ENCODE peak calls at places on chromosomes 3 and 15, in seven cellular contexts. C is MM.1S, J is brain microvascular endothelial cell, D is thoracic aorta, G is heart right ventricle, N is pancreas, H is dorsolateral prefrontal cortex. R is an unnamed sample.

GRCh38 chr3:164903820-164904451 is 174.4 kb downstream of the SI start:
- DNase-seq in G (no peak), N (no peak), J (no peak), H (no peak), D (no peak), C (no peak), R (no peak)

GRCh38 chr3:12545473-12545791 is at the start of gene MKRN2OS:
- DNase-seq in H (no peak), N (peak; percentile 67), C (no peak), J (no peak), D (no peak), G (no peak), R (no peak)

GRCh38 chr3:65625310-65625709 is 413.4 kb downstream of the MAGI1 start:
- DNase-seq in C (no peak), N (no peak), H (no peak), J (no peak), G (no peak), D (no peak), R (no peak)

GRCh38 chr3:100992086-100993033 is 861 bp downstream of the ABI3BP start:
- DNase-seq in N (no peak), D (no peak), C (no peak), G (no peak), J (peak; percentile 48), H (no peak), R (no peak)

GRCh38 chr3:193742628-193743027 is 149.6 kb downstream of the OPA1 start:
- DNase-seq in C (peak; percentile 91), H (no peak), D (no peak), J (no peak), G (no peak), N (no peak), R (no peak)

GRCh38 chr3:72633534-72633933 is 214.7 kb downstream of the SHQ1 start:
- DNase-seq in G (no peak), N (no peak), D (no peak), C (no peak), H (no peak), J (no peak), R (no peak)

GRCh38 chr3:97830627-97831026 is 8.8 kb downstream of the CRYBG3 start:
- DNase-seq in D (no peak), H (no peak), N (no peak), C (no peak), J (no peak), G (no peak), R (no peak)

GRCh38 chr15:31869640-31870335 is 160.5 kb upstream of the CHRNA7 start:
- DNase-seq in H (no peak), N (peak; percentile 74), D (no peak), G (peak; percentile 28), C (no peak), J (no peak), R (no peak)

GRCh38 chr3:132399054-132399929 is 18.0 kb upstream of the DNAJC13 start:
- DNase-seq in C (peak; percentile 54), D (no peak), J (peak; percentile 56), G (no peak), H (no peak), N (no peak), R (peak; percentile 42)

GRCh38 chr3:49799105-49799504 is 568 bp downstream of the CDHR4 start:
- DNase-seq in H (no peak), J (no peak), G (no peak), D (no peak), C (no peak), N (peak; percentile 25), R (no peak)

GRCh38 chr15:62142736-62143135 is 22.3 kb downstream of the C2CD4B start:
- DNase-seq in N (no peak), D (no peak), C (no peak), J (no peak), G (no peak), H (no peak), R (no peak)

GRCh38 chr3:99503350-99503749 is 135.0 kb upstream of the COL8A1 start:
- DNase-seq in C (no peak), D (no peak), J (no peak), G (no peak), H (no peak), N (no peak), R (no peak)

GRCh38 chr3:116059421-116060096 is 385.7 kb downstream of the LSAMP start:
- DNase-seq in J (peak; percentile 84), D (no peak), G (no peak), N (no peak), H (no peak), C (no peak), R (peak; percentile 49)

GRCh38 chr3:157428957-157429356 is 7.7 kb upstream of the PTX3 start:
- DNase-seq in N (no peak), G (no peak), J (no peak), H (no peak), C (no peak), D (no peak), R (no peak)

GRCh38 chr3:46461971-46462910 is 2.5 kb downstream of the LTF start:
- DNase-seq in N (no peak), G (no peak), C (no peak), J (no peak), D (no peak), H (no peak), R (no peak)

GRCh38 chr3:189787191-189787590 is 156.0 kb downstream of the TP63 start:
- DNase-seq in N (no peak), D (no peak), H (no peak), C (no peak), J (no peak), G (no peak), R (no peak)

GRCh38 chr3:30682434-30683155 is 76.2 kb downstream of the TGFBR2 start:
- DNase-seq in J (no peak), C (no peak), H (no peak), N (no peak), G (no peak), D (no peak), R (no peak)

DNA sequence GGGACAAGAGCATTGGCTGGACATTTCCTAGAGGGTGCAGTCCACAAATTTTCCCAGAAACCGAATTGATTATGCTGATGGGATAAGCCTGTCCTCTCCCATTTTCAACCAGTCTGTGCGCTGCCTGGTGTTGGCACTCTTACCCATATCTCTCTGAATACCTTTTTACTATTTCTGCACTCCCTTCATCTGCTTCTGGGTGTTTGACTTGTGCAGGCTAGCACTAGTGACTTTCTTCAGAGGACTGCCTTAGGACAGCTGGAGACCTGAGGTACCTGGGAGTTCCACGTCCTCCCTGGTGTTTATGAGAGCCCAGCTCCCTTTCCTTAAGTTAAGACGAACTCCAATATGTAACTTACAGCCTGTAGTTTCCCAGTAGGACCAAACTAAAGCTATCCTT is 50.2 kb downstream of the RBMS3 start:
- DNase-seq in H (no peak), D (no peak), C (no peak), G (no peak), J (no peak), N (no peak), R (no peak)
- H3K27ac ChIP-seq in H (no peak overlapping the region), D (peak overlapping the region; percentile 65), C (no peak overlapping the region), G (peak overlapping the region; percentile 54), J (no peak overlapping the region), N (no peak overlapping the region), R (no peak overlapping the region)

DNA sequence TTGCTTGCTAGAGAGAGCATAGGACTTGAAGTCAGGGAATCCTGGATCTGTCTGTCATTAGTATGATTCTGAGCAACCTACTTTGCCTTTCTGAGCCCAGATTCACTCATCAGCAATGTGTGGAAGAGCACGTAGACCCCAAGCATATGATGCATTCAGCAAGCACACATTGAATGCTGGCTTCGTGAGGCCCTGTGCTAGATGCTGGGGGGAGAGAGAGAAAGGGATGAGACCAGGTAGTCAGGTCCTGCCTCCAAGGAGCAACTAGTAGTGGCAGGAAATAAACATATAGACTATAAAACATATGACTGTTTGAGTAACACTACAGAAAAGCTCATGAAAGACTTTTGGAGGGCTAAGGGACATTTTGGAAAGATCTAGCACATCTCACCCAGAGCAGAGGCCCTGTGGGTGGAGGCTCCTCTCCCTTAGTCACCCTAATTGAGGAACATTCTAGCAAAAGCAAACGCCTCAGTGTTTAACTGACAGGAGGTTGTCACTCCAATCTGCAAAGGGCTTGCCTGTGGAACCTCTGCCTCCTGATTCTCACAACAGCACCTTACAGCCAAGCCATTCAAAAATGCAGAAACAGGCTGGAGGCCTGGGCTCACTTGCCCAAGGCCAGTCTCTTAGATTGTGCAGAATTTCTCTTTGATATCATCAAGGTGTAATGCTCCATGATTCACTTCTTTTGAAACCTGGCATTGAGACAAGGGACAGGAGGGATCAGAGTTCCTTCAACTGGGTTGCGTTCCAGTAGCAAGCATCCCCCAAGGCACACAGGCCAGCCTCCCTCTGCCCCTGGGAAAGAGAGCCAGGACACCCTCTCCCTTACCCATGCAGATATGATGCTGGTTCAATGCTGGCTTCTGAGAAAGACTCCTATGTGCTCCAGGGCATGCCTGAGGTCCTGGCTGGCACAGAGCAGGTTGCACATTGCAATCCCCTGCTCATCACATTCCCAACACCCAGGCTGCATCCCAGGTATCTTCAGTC is 26.1 kb downstream of the STARD5 start:
- DNase-seq in D (no peak), G (no peak), H (no peak), C (no peak), J (no peak), N (no peak), R (no peak)
- H3K4me3 ChIP-seq in D (peak overlapping the region; percentile 56), G (peak overlapping the region; percentile 40), H (no peak overlapping the region), C (peak overlapping the region; percentile 77), J (no peak overlapping the region), N (no peak overlapping the region), R (no peak overlapping the region)

DNA sequence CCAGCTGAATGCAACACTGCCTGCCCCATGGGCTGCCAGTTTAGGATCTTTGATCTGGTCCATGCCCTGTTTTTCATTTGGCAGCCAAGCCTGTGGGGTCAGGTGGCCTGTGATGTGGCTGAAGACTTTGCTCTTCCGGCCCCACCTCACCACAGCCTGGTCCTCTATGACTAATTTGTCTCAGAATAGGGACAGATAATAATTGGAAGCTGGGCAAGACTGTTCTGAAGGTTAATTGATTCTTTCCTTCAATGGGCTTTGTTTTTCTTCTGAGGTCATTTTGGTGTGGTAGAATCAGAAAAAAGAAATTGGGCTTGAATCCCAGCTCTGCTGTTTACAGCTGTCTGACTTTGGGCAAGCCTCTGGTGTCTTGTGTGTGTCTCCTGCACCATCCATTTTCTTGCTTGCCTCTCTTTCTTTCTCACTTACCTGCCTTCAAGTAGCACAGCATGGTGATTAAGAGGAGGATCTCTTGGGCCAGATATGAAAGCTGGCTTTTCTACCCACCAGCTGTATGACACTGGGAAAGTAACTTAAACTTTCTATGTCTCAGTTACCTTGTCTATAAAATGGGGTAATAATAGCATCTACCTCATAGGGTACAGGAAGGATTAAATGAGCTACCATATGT is 24.2 kb downstream of the ABHD2 start:
- DNase-seq in H (no peak), C (peak; percentile 87), G (no peak), D (no peak), N (no peak), J (no peak), R (no peak)
- H3K27ac ChIP-seq in H (peak overlapping the region; percentile 98), C (peak overlapping the region; percentile 98), G (peak overlapping the region; percentile 76), D (peak overlapping the region; percentile 95), N (peak overlapping the region; percentile 80), J (peak overlapping the region; percentile 14), R (peak overlapping the region; percentile 3)

DNA sequence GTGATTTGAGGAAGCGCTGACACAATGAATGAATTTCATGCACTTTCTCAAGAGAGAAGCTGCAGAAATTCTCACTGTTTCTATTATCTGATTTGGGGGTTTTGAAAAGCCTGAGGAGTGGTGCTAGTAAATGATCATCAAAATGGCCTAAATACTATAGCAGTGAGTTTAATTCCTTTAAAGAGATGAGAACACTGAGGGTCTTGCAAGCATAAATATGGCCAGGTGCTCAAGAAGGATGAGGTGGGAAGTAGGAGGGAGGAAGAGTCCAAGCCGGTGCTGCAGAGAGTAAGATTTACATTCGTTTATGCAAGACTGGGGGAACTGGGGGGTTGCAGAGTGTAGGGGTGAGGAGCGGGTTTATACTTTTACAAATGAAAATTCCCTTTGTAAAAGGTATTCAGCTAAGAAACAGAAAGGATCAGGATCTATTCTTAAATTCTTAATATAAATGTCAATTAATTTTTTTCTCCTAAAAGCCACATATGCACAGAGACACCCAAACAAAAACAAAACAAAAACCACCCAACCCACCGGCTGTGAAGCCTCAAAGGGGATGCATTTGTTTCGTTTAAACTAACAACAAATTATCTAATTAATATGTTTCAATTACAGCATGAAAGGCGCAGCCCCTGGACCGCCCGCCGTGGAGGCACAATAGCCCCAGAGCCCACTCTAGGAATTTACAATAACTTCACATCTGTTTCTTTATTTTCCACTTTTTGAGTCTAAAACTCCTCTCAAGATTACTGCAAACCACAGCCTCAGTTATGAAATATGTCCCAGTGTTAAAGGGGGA is 5.7 kb downstream of the FOXB1 start:
- DNase-seq in D (no peak), H (no peak), G (no peak), J (no peak), C (no peak), N (no peak), R (no peak)
- H3K4me3 ChIP-seq in D (no peak overlapping the region), H (no peak overlapping the region), G (no peak overlapping the region), J (no peak overlapping the region), C (no peak overlapping the region), N (no peak overlapping the region), R (no peak overlapping the region)